ENCODE peak calls at places on chromosomes 13 and 19, in seven cellular contexts. One of them, this sample, is unnamed.

GRCh38 chr19:8206147-8207087 is 2.8 kb upstream of the CERS4 start:
- DNase-seq in activated CD4-positive, alpha-beta T cell treated with anti-CD3 and anti-CD28 coated beads, Interleukin-2, amount 50 U/mL, for 48 hours: no peak
- DNase-seq in CD4-positive, alpha-beta T cell: no peak
- DNase-seq in mucosa of gallbladder: no peak
- DNase-seq in endothelial cell: no peak
- DNase-seq in lung: no peak
- DNase-seq in activated T-helper 1 cell treated with Interleukin-2 at 50 U/mL for 16 hours: no peak
- DNase-seq in this sample: no peak

GRCh38 chr19:35114656-35115537 is 726 bp upstream of the FXYD3 start:
- DNase-seq in endothelial cell: peak; percentile 80
- DNase-seq in activated T-helper 1 cell treated with Interleukin-2 at 50 U/mL for 16 hours: peak; percentile 44
- DNase-seq in lung: peak; percentile 70
- DNase-seq in mucosa of gallbladder: peak; percentile 59
- DNase-seq in CD4-positive, alpha-beta T cell: peak; percentile 76
- DNase-seq in activated CD4-positive, alpha-beta T cell treated with anti-CD3 and anti-CD28 coated beads, Interleukin-2, amount 50 U/mL, for 48 hours: peak; percentile 81
- DNase-seq in this sample: peak; percentile 86

GRCh38 chr13:33279898-33280549 is 5.5 kb downstream of the STARD13 start:
- DNase-seq in endothelial cell: no peak
- DNase-seq in activated CD4-positive, alpha-beta T cell treated with anti-CD3 and anti-CD28 coated beads, Interleukin-2, amount 50 U/mL, for 48 hours: no peak
- DNase-seq in CD4-positive, alpha-beta T cell: no peak
- DNase-seq in activated T-helper 1 cell treated with Interleukin-2 at 50 U/mL for 16 hours: no peak
- DNase-seq in lung: no peak
- DNase-seq in mucosa of gallbladder: no peak
- DNase-seq in this sample: no peak

GRCh38 chr19:2820112-2820702 is 539 bp downstream of the ZNF554 start:
- DNase-seq in lung: no peak
- DNase-seq in activated CD4-positive, alpha-beta T cell treated with anti-CD3 and anti-CD28 coated beads, Interleukin-2, amount 50 U/mL, for 48 hours: peak; percentile 18
- DNase-seq in activated T-helper 1 cell treated with Interleukin-2 at 50 U/mL for 16 hours: no peak
- DNase-seq in CD4-positive, alpha-beta T cell: no peak
- DNase-seq in endothelial cell: peak; percentile 27
- DNase-seq in mucosa of gallbladder: no peak
- DNase-seq in this sample: peak; percentile 30

GRCh38 chr13:76764429-76764828 is 121.8 kb downstream of the KCTD12 start:
- DNase-seq in endothelial cell: no peak
- DNase-seq in CD4-positive, alpha-beta T cell: no peak
- DNase-seq in lung: peak; percentile 69
- DNase-seq in mucosa of gallbladder: peak; percentile 18
- DNase-seq in activated CD4-positive, alpha-beta T cell treated with anti-CD3 and anti-CD28 coated beads, Interleukin-2, amount 50 U/mL, for 48 hours: no peak
- DNase-seq in activated T-helper 1 cell treated with Interleukin-2 at 50 U/mL for 16 hours: no peak
- DNase-seq in this sample: no peak

GRCh38 chr19:27828781-27829275 is 1384.1 kb downstream of the UQCRFS1 start:
- DNase-seq in mucosa of gallbladder: no peak
- DNase-seq in CD4-positive, alpha-beta T cell: no peak
- DNase-seq in activated T-helper 1 cell treated with Interleukin-2 at 50 U/mL for 16 hours: no peak
- DNase-seq in lung: no peak
- DNase-seq in endothelial cell: no peak
- DNase-seq in activated CD4-positive, alpha-beta T cell treated with anti-CD3 and anti-CD28 coated beads, Interleukin-2, amount 50 U/mL, for 48 hours: no peak
- DNase-seq in this sample: no peak

GRCh38 chr13:53338760-53339159 is 310.1 kb downstream of the OLFM4 start:
- DNase-seq in CD4-positive, alpha-beta T cell: no peak
- DNase-seq in mucosa of gallbladder: no peak
- DNase-seq in endothelial cell: no peak
- DNase-seq in activated CD4-positive, alpha-beta T cell treated with anti-CD3 and anti-CD28 coated beads, Interleukin-2, amount 50 U/mL, for 48 hours: no peak
- DNase-seq in activated T-helper 1 cell treated with Interleukin-2 at 50 U/mL for 16 hours: no peak
- DNase-seq in lung: no peak
- DNase-seq in this sample: no peak

GRCh38 chr13:30125422-30126073 is 181.8 kb downstream of the KATNAL1 start:
- DNase-seq in activated CD4-positive, alpha-beta T cell treated with anti-CD3 and anti-CD28 coated beads, Interleukin-2, amount 50 U/mL, for 48 hours: no peak
- DNase-seq in activated T-helper 1 cell treated with Interleukin-2 at 50 U/mL for 16 hours: no peak
- DNase-seq in CD4-positive, alpha-beta T cell: no peak
- DNase-seq in lung: peak; percentile 73
- DNase-seq in mucosa of gallbladder: peak; percentile 47
- DNase-seq in endothelial cell: no peak
- DNase-seq in this sample: no peak

GRCh38 chr19:1027020-1027952 is 878 bp downstream of the CNN2 start:
- DNase-seq in activated CD4-positive, alpha-beta T cell treated with anti-CD3 and anti-CD28 coated beads, Interleukin-2, amount 50 U/mL, for 48 hours: peak; percentile 55
- DNase-seq in lung: peak; percentile 47
- DNase-seq in activated T-helper 1 cell treated with Interleukin-2 at 50 U/mL for 16 hours: no peak
- DNase-seq in mucosa of gallbladder: no peak
- DNase-seq in CD4-positive, alpha-beta T cell: no peak
- DNase-seq in endothelial cell: no peak
- DNase-seq in this sample: no peak

GRCh38 chr19:58476498-58477015 is 405 bp downstream of the ZNF446 start:
- DNase-seq in lung: no peak
- DNase-seq in activated T-helper 1 cell treated with Interleukin-2 at 50 U/mL for 16 hours: no peak
- DNase-seq in endothelial cell: no peak
- DNase-seq in activated CD4-positive, alpha-beta T cell treated with anti-CD3 and anti-CD28 coated beads, Interleukin-2, amount 50 U/mL, for 48 hours: peak; percentile 29
- DNase-seq in CD4-positive, alpha-beta T cell: no peak
- DNase-seq in mucosa of gallbladder: no peak
- DNase-seq in this sample: no peak

GRCh38 chr13:32781906-32782305 is 195.7 kb downstream of the PDS5B start:
- DNase-seq in CD4-positive, alpha-beta T cell: no peak
- DNase-seq in activated T-helper 1 cell treated with Interleukin-2 at 50 U/mL for 16 hours: no peak
- DNase-seq in lung: no peak
- DNase-seq in activated CD4-positive, alpha-beta T cell treated with anti-CD3 and anti-CD28 coated beads, Interleukin-2, amount 50 U/mL, for 48 hours: no peak
- DNase-seq in endothelial cell: no peak
- DNase-seq in mucosa of gallbladder: no peak
- DNase-seq in this sample: no peak

GRCh38 chr19:49326165-49326704 is 1.2 kb upstream of the SLC6A16 start:
- DNase-seq in activated T-helper 1 cell treated with Interleukin-2 at 50 U/mL for 16 hours: no peak
- DNase-seq in endothelial cell: no peak
- DNase-seq in CD4-positive, alpha-beta T cell: no peak
- DNase-seq in activated CD4-positive, alpha-beta T cell treated with anti-CD3 and anti-CD28 coated beads, Interleukin-2, amount 50 U/mL, for 48 hours: no peak
- DNase-seq in lung: no peak
- DNase-seq in mucosa of gallbladder: no peak
- DNase-seq in this sample: no peak

GRCh38 chr13:36919206-36919832 is 719 bp downstream of the SMAD9 start:
- DNase-seq in CD4-positive, alpha-beta T cell: no peak
- DNase-seq in lung: peak; percentile 47
- DNase-seq in endothelial cell: peak; percentile 18
- DNase-seq in mucosa of gallbladder: no peak
- DNase-seq in activated T-helper 1 cell treated with Interleukin-2 at 50 U/mL for 16 hours: no peak
- DNase-seq in activated CD4-positive, alpha-beta T cell treated with anti-CD3 and anti-CD28 coated beads, Interleukin-2, amount 50 U/mL, for 48 hours: peak; percentile 6
- DNase-seq in this sample: no peak

GRCh38 chr13:112160558-112160957 is 93.6 kb downstream of the SOX1 start:
- DNase-seq in endothelial cell: no peak
- DNase-seq in mucosa of gallbladder: no peak
- DNase-seq in lung: no peak
- DNase-seq in CD4-positive, alpha-beta T cell: no peak
- DNase-seq in activated T-helper 1 cell treated with Interleukin-2 at 50 U/mL for 16 hours: no peak
- DNase-seq in activated CD4-positive, alpha-beta T cell treated with anti-CD3 and anti-CD28 coated beads, Interleukin-2, amount 50 U/mL, for 48 hours: no peak
- DNase-seq in this sample: no peak

GRCh38 chr19:10505583-10506229 is 2.5 kb upstream of the KEAP1 start:
- DNase-seq in endothelial cell: peak; percentile 80
- DNase-seq in mucosa of gallbladder: peak; percentile 79
- DNase-seq in activated T-helper 1 cell treated with Interleukin-2 at 50 U/mL for 16 hours: peak; percentile 59
- DNase-seq in activated CD4-positive, alpha-beta T cell treated with anti-CD3 and anti-CD28 coated beads, Interleukin-2, amount 50 U/mL, for 48 hours: peak; percentile 93
- DNase-seq in CD4-positive, alpha-beta T cell: peak; percentile 82
- DNase-seq in lung: peak; percentile 80
- DNase-seq in this sample: no peak

GRCh38 chr13:77353980-77354379 is 27.1 kb upstream of the MYCBP2 start:
- DNase-seq in mucosa of gallbladder: no peak
- DNase-seq in activated CD4-positive, alpha-beta T cell treated with anti-CD3 and anti-CD28 coated beads, Interleukin-2, amount 50 U/mL, for 48 hours: no peak
- DNase-seq in endothelial cell: no peak
- DNase-seq in activated T-helper 1 cell treated with Interleukin-2 at 50 U/mL for 16 hours: no peak
- DNase-seq in CD4-positive, alpha-beta T cell: no peak
- DNase-seq in lung: no peak
- DNase-seq in this sample: no peak

GRCh38 chr13:107099661-107100060 is 531.7 kb upstream of the ARGLU1 start:
- DNase-seq in lung: no peak
- DNase-seq in CD4-positive, alpha-beta T cell: no peak
- DNase-seq in mucosa of gallbladder: no peak
- DNase-seq in endothelial cell: no peak
- DNase-seq in activated T-helper 1 cell treated with Interleukin-2 at 50 U/mL for 16 hours: no peak
- DNase-seq in activated CD4-positive, alpha-beta T cell treated with anti-CD3 and anti-CD28 coated beads, Interleukin-2, amount 50 U/mL, for 48 hours: no peak
- DNase-seq in this sample: no peak

GRCh38 chr13:110309159-110309476 is 2.0 kb downstream of the COL4A2 start:
- DNase-seq in activated CD4-positive, alpha-beta T cell treated with anti-CD3 and anti-CD28 coated beads, Interleukin-2, amount 50 U/mL, for 48 hours: no peak
- DNase-seq in mucosa of gallbladder: no peak
- DNase-seq in lung: no peak
- DNase-seq in endothelial cell: no peak
- DNase-seq in activated T-helper 1 cell treated with Interleukin-2 at 50 U/mL for 16 hours: no peak
- DNase-seq in CD4-positive, alpha-beta T cell: no peak
- DNase-seq in this sample: no peak

GRCh38 chr19:34355201-34355600 is 9.8 kb upstream of the GPI start:
- DNase-seq in activated CD4-positive, alpha-beta T cell treated with anti-CD3 and anti-CD28 coated beads, Interleukin-2, amount 50 U/mL, for 48 hours: no peak
- DNase-seq in mucosa of gallbladder: no peak
- DNase-seq in activated T-helper 1 cell treated with Interleukin-2 at 50 U/mL for 16 hours: no peak
- DNase-seq in endothelial cell: no peak
- DNase-seq in lung: no peak
- DNase-seq in CD4-positive, alpha-beta T cell: no peak
- DNase-seq in this sample: no peak